ENCODE peak calls at places on chromosomes 7 and 10, in seven cellular contexts. H is retina; O is amniotic stem cell; J is ELR; A is activated T-helper 1 cell treated with anti-CD3 and anti-CD28 coated beads, Interleukin-2, amount 50 U/mL, for 16 hours; C is fibroblast of pulmonary artery; U is iPS DF 6.9. L is an unnamed sample.

GRCh38 chr7:7739718-7740355 is 21.4 kb upstream of the RPA3 start:
- DNase-seq in U (no peak), A (no peak), C (no peak), H (no peak), O (no peak), J (no peak), L (no peak)

GRCh38 chr10:46528675-46529615 is 27.5 kb downstream of the GPRIN2 start:
- DNase-seq in H (no peak), O (no peak), C (no peak), A (no peak), U (no peak), J (no peak), L (peak)

GRCh38 chr10:95637140-95637539 is 19.4 kb downstream of the ALDH18A1 start:
- DNase-seq in O (no peak), U (no peak), C (no peak), J (no peak), H (no peak), A (no peak), L (no peak)

GRCh38 chr7:36625247-36625646 is 99.0 kb downstream of the AOAH start:
- DNase-seq in U (no peak), C (no peak), A (no peak), H (no peak), J (no peak), O (no peak), L (no peak)

GRCh38 chr7:130095812-130096211 is 25.5 kb downstream of the KLHDC10 start:
- DNase-seq in J (peak), O (no peak), H (no peak), C (no peak), U (no peak), A (no peak), L (no peak)

GRCh38 chr10:78912361-78913218 is 156.2 kb upstream of the ZMIZ1 start:
- DNase-seq in C (no peak), U (no peak), O (no peak), H (no peak), J (no peak), A (no peak), L (no peak)

GRCh38 chr10:14116021-14116420 is 214.7 kb downstream of the FRMD4A start:
- DNase-seq in H (no peak), O (no peak), C (no peak), J (no peak), A (no peak), U (no peak), L (no peak)

GRCh38 chr10:5862360-5862929 is 27.2 kb downstream of the ANKRD16 start:
- DNase-seq in H (no peak), C (no peak), A (no peak), O (no peak), J (no peak), U (no peak), L (no peak)

GRCh38 chr10:59872892-59873463 is 33.4 kb downstream of the CCDC6 start:
- DNase-seq in H (no peak), C (peak), J (peak), A (no peak), O (no peak), U (no peak), L (no peak)

GRCh38 chr10:44435196-44435595 is 50.3 kb upstream of the CXCL12 start:
- DNase-seq in U (no peak), H (no peak), C (no peak), A (no peak), J (no peak), O (no peak), L (no peak)

GRCh38 chr10:23095966-23096813 is 811 bp downstream of the MSRB2 start:
- DNase-seq in O (no peak), C (peak), H (peak), J (peak), U (no peak), A (peak), L (peak)

GRCh38 chr7:99387912-99388311 is 13.4 kb downstream of the ARPC1B start:
- DNase-seq in O (no peak), A (no peak), U (no peak), C (no peak), H (no peak), J (no peak), L (no peak)

GRCh38 chr7:2353650-2354172 is 916 bp upstream of the EIF3B start:
- DNase-seq in H (peak), U (peak), A (peak), O (peak), J (peak), C (peak), L (peak)

GRCh38 chr7:36284470-36284869 is 105.2 kb upstream of the ANLN start:
- DNase-seq in H (no peak), O (no peak), A (no peak), J (no peak), U (no peak), C (no peak), L (no peak)

GRCh38 chr7:146655928-146656797 is 539.6 kb downstream of the CNTNAP2 start:
- DNase-seq in J (peak), U (no peak), H (no peak), O (no peak), C (no peak), A (no peak), L (no peak)

GRCh38 chr7:22665816-22666375 is 61.1 kb upstream of the IL6 start:
- DNase-seq in A (no peak), H (no peak), J (peak), C (no peak), O (no peak), U (no peak), L (no peak)

GRCh38 chr10:113425596-113425995 is 127.3 kb upstream of the HABP2 start:
- DNase-seq in A (no peak), C (no peak), H (no peak), U (no peak), J (no peak), O (no peak), L (no peak)